ENCODE peak calls at places on chromosomes 4 and X, in eight cellular contexts. J, R, N, O, C, Q, U and Y are unnamed samples.

GRCh38 chr4:6095897-6096296 is 77.7 kb upstream of the C4orf50 start:
- DNase-seq in C (no peak), J (no peak), O (no peak), R (no peak), Q (no peak), N (no peak), U (no peak), Y (no peak)

GRCh38 chrX:150446151-150446550 is 83.0 kb downstream of the MAMLD1 start:
- DNase-seq in R (peak; percentile 14), C (peak; percentile 71), J (no peak), U (no peak), O (no peak), Q (no peak), N (no peak), Y (no peak)

GRCh38 chrX:17818729-17819128 is 42.4 kb downstream of the RAI2 start:
- DNase-seq in J (no peak), C (no peak), O (no peak), N (no peak), R (no peak), Q (no peak), U (no peak), Y (no peak)

GRCh38 chrX:136931661-136932060 is 51.1 kb upstream of the RBMX start:
- DNase-seq in N (no peak), Q (no peak), J (no peak), O (no peak), C (no peak), U (no peak), R (no peak), Y (no peak)

GRCh38 chrX:129629837-129630236 is 24.9 kb downstream of the APLN start:
- DNase-seq in J (no peak), Q (no peak), O (no peak), C (no peak), N (no peak), R (no peak), U (no peak), Y (no peak)

GRCh38 chrX:129930941-129931410 is 25.0 kb downstream of the UTP14A start:
- DNase-seq in U (no peak), C (no peak), J (no peak), Q (no peak), N (no peak), R (no peak), O (no peak), Y (peak; percentile 20)

GRCh38 chrX:78527263-78527662 is 131.9 kb downstream of the RTL3 start:
- DNase-seq in Q (no peak), O (peak; percentile 41), U (no peak), N (no peak), C (no peak), J (no peak), R (no peak), Y (no peak)

GRCh38 chr4:91989914-91990313 is 313.9 kb upstream of the GRID2 start:
- DNase-seq in N (no peak), R (peak; percentile 16), J (no peak), O (no peak), U (no peak), Q (no peak), C (no peak), Y (no peak)

GRCh38 chr4:81724925-81725329 is 253.2 kb upstream of the RASGEF1B start:
- DNase-seq in O (peak; percentile 39), J (no peak), C (no peak), R (peak; percentile 15), Q (no peak), N (peak; percentile 23), U (peak; percentile 74), Y (no peak)

GRCh38 chr4:52588097-52588496 is 71.0 kb downstream of the USP46 start:
- DNase-seq in J (peak; percentile 10), C (peak; percentile 62), Q (no peak), R (peak; percentile 60), O (peak; percentile 44), N (peak; percentile 51), U (no peak), Y (peak; percentile 24)

GRCh38 chr4:17613761-17614415 is 553 bp upstream of the MED28 start:
- DNase-seq in Q (no peak), C (peak; percentile 43), J (peak; percentile 28), N (no peak), U (no peak), O (peak; percentile 64), R (peak; percentile 36), Y (no peak)

GRCh38 chrX:116204947-116205346 is 34.4 kb downstream of the AGTR2 start:
- DNase-seq in J (no peak), N (peak; percentile 8), U (no peak), Q (peak; percentile 1), R (peak; percentile 35), O (peak; percentile 4), C (peak; percentile 73), Y (no peak)

GRCh38 chrX:154443479-154443910 is 446 bp upstream of the FAM50A start:
- DNase-seq in N (no peak), J (no peak), U (peak; percentile 65), O (no peak), R (peak; percentile 57), C (peak; percentile 55), Q (no peak), Y (no peak)

GRCh38 chr4:95049838-95050237 is 292.1 kb downstream of the BMPR1B start:
- DNase-seq in J (no peak), Q (no peak), O (no peak), R (no peak), U (no peak), C (no peak), N (no peak), Y (no peak)

GRCh38 chr4:138114434-138114833 is 127.7 kb downstream of the SLC7A11 start:
- DNase-seq in Q (no peak), U (no peak), O (no peak), N (no peak), R (no peak), C (peak; percentile 87), J (no peak), Y (no peak)

GRCh38 chr4:81665050-81665449 is 193.3 kb upstream of the RASGEF1B start:
- DNase-seq in C (no peak), Q (no peak), U (no peak), J (no peak), N (no peak), R (no peak), O (no peak), Y (no peak)

GRCh38 chr4:179145746-179146530 is 1703.7 kb upstream of the AGA start:
- DNase-seq in Q (no peak), U (no peak), O (peak; percentile 2), R (no peak), N (no peak), J (no peak), C (no peak), Y (no peak)

GRCh38 chr4:173531085-173531965 is 1.3 kb upstream of the HAND2 start:
- DNase-seq in O (no peak), J (no peak), C (no peak), Q (no peak), R (peak; percentile 47), U (no peak), N (no peak), Y (peak; percentile 76)
- H3K27ac ChIP-seq in O (no peak overlapping the region), J (no peak overlapping the region), C (no peak overlapping the region), Q (no peak overlapping the region), R (no peak overlapping the region), U (no peak overlapping the region), N (no peak overlapping the region), Y (peak overlapping the region; percentile 98)

GRCh38 chrX:47169726-47170515 is 23.7 kb upstream of the UBA1 start:
- DNase-seq in C (no peak), U (peak; percentile 64), Q (no peak), R (no peak), O (no peak), N (no peak), J (no peak), Y (peak; percentile 18)
- H3K36me3 ChIP-seq in C (no peaks in the 10 kb centered on the region), U (peaks cover 18% of the 10 kb centered on the region), Q (peaks cover 11% of the 10 kb centered on the region), R (no peaks in the 10 kb centered on the region), O (peaks cover 8% of the 10 kb centered on the region), N (peaks cover 54% of the 10 kb centered on the region), J (peaks cover 1% of the 10 kb centered on the region), Y (no peaks in the 10 kb centered on the region)

DNA sequence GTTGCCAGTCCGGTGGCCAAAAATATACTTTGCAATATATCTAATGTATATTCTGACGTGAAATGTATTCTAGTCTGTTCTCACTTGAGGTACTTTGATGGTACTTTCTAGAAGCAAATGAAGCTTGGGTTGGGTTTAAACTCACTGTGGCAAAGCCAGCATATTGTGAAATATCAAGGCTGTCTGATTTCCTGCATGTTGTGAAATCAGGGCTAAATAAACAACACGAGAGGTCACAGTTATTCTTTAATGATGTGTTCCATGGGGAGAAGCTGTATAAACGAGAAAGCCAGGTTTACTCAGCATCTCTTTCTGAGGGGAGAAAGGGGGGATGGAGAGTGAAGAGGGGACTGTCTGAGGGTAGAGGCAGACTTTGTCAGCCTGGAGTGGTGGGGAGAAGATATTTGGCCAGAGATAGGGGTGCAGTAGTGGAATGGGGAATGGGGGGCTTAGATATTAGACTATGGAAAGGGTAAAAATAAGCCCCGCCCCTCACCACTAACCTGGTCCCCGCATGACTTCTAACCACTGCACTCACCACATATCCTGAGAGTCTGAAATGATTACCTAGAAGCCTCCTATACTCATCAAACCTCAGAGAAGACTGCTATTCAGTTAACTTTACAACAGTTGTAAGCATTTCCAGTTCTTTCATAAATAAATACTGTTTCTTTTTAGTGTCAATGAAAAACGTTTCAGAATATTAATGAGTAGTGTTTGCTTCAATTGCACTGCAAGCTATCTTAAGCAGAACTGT is 5.9 kb upstream of the SCARB2 start:
- DNase-seq in C (no peak), Q (no peak), J (no peak), O (peak; percentile 14), U (no peak), R (no peak), N (no peak), Y (no peak)
- H3K4me3 ChIP-seq in C (no peak overlapping the region), Q (no peak overlapping the region), J (no peak overlapping the region), O (no peak overlapping the region), U (no peak overlapping the region), R (no peak overlapping the region), N (no peak overlapping the region), Y (no peak overlapping the region)

GRCh38 chr4:182231080-182231479 is 12.1 kb upstream of the TENM3 start:
- DNase-seq in J (no peak), N (no peak), C (no peak), O (peak; percentile 31), Q (no peak), U (no peak), R (no peak), Y (no peak)

GRCh38 chr4:182235016-182235415 is 8.2 kb upstream of the TENM3 start:
- DNase-seq in Q (no peak), U (no peak), C (no peak), N (no peak), R (no peak), O (no peak), J (no peak), Y (no peak)

GRCh38 chr4:182227611-182228010 is 15.6 kb upstream of the TENM3 start:
- DNase-seq in O (no peak), U (no peak), J (no peak), R (no peak), Q (no peak), C (no peak), N (no peak), Y (no peak)

GRCh38 chr4:182230256-182230655 is 12.9 kb upstream of the TENM3 start:
- DNase-seq in U (no peak), N (no peak), C (no peak), O (no peak), R (no peak), Q (no peak), J (no peak), Y (no peak)

DNA sequence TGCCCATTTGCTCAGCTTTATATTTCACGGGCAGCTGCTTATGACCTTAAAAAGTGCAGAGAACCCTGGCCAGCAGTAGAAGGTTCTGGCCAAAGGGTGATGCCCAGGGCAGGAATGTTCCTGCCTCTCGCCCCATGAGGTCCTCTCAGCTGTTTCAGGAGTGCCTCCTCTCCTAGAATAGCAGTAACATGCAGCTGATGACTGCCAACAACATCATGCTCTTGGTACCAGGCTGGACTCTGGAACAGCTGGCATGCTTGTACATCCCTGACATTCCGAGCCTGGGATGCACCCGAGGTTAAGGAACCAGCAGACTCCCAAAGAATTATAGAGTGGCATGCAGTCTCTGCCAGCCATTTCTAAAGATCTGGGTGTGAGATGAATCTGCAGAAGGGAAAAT is 11.7 kb upstream of the TENM3 start:
- DNase-seq in N (no peak), U (no peak), J (no peak), O (no peak), C (no peak), Q (no peak), R (no peak), Y (no peak)
- H3K27ac ChIP-seq in N (no peak overlapping the region), U (no peak overlapping the region), J (no peak overlapping the region), O (no peak overlapping the region), C (no peak overlapping the region), Q (no peak overlapping the region), R (no peak overlapping the region), Y (no peak overlapping the region)